ENCODE peak calls at places on chromosomes 7 and 10, in eight cellular contexts. One of them, this sample, is unnamed.

GRCh38 chr7:1175967-1176851 is 16.2 kb upstream of the ZFAND2A start:
- DNase-seq in astrocyte: peak
- DNase-seq in GM13977: peak
- DNase-seq in type B pancreatic cell: peak
- DNase-seq in left ventricle myocardium inferior: peak
- DNase-seq in GM20000: peak
- DNase-seq in tibial nerve: peak
- DNase-seq in H9: peak
- DNase-seq in this sample: peak

GRCh38 chr7:4799508-4800268 is 24.3 kb downstream of the AP5Z1 start:
- DNase-seq in astrocyte: no peak
- DNase-seq in GM13977: no peak
- DNase-seq in type B pancreatic cell: no peak
- DNase-seq in left ventricle myocardium inferior: peak
- DNase-seq in GM20000: no peak
- DNase-seq in tibial nerve: peak
- DNase-seq in H9: peak
- DNase-seq in this sample: no peak

GRCh38 chr7:92813390-92814024 is 22.9 kb downstream of the CDK6 start:
- DNase-seq in astrocyte: peak
- DNase-seq in GM13977: no peak
- DNase-seq in type B pancreatic cell: no peak
- DNase-seq in left ventricle myocardium inferior: no peak
- DNase-seq in GM20000: peak
- DNase-seq in tibial nerve: no peak
- DNase-seq in H9: no peak
- DNase-seq in this sample: no peak

GRCh38 chr7:97187067-97187466 is 69.6 kb downstream of the SDHAF3 start:
- DNase-seq in astrocyte: peak
- DNase-seq in GM13977: no peak
- DNase-seq in type B pancreatic cell: no peak
- DNase-seq in left ventricle myocardium inferior: no peak
- DNase-seq in GM20000: no peak
- DNase-seq in tibial nerve: no peak
- DNase-seq in H9: no peak
- DNase-seq in this sample: peak

GRCh38 chr10:13820591-13821377 is 234.0 kb downstream of the PRPF18 start:
- DNase-seq in astrocyte: no peak
- DNase-seq in GM13977: no peak
- DNase-seq in type B pancreatic cell: no peak
- DNase-seq in left ventricle myocardium inferior: peak
- DNase-seq in GM20000: no peak
- DNase-seq in tibial nerve: no peak
- DNase-seq in H9: no peak
- DNase-seq in this sample: no peak

GRCh38 chr7:142685877-142686508 is 63.3 kb upstream of the PRSS1 start:
- DNase-seq in astrocyte: no peak
- DNase-seq in GM13977: no peak
- DNase-seq in type B pancreatic cell: no peak
- DNase-seq in left ventricle myocardium inferior: no peak
- DNase-seq in GM20000: no peak
- DNase-seq in tibial nerve: no peak
- DNase-seq in H9: no peak
- DNase-seq in this sample: no peak

GRCh38 chr10:121449457-121450045 is 148.7 kb downstream of the FGFR2 start:
- DNase-seq in astrocyte: no peak
- DNase-seq in GM13977: no peak
- DNase-seq in type B pancreatic cell: no peak
- DNase-seq in left ventricle myocardium inferior: no peak
- DNase-seq in GM20000: no peak
- DNase-seq in tibial nerve: no peak
- DNase-seq in H9: no peak
- DNase-seq in this sample: no peak

GRCh38 chr7:27709137-27710075 is 30.6 kb upstream of the TAX1BP1 start:
- DNase-seq in astrocyte: peak
- DNase-seq in GM13977: no peak
- DNase-seq in type B pancreatic cell: no peak
- DNase-seq in left ventricle myocardium inferior: no peak
- DNase-seq in GM20000: no peak
- DNase-seq in tibial nerve: no peak
- DNase-seq in H9: no peak
- DNase-seq in this sample: peak

GRCh38 chr10:31697271-31698168 is 231.1 kb downstream of the ARHGAP12 start:
- DNase-seq in astrocyte: peak
- DNase-seq in GM13977: no peak
- DNase-seq in type B pancreatic cell: no peak
- DNase-seq in left ventricle myocardium inferior: peak
- DNase-seq in GM20000: no peak
- DNase-seq in tibial nerve: peak
- DNase-seq in H9: no peak
- DNase-seq in this sample: peak

GRCh38 chr10:11263039-11263345 is 245.3 kb downstream of the CELF2 start:
- DNase-seq in astrocyte: no peak
- DNase-seq in GM13977: no peak
- DNase-seq in type B pancreatic cell: no peak
- DNase-seq in left ventricle myocardium inferior: no peak
- DNase-seq in GM20000: no peak
- DNase-seq in tibial nerve: no peak
- DNase-seq in H9: no peak
- DNase-seq in this sample: no peak

GRCh38 chr7:54837167-54837566 is 78.2 kb upstream of the SEC61G start:
- DNase-seq in astrocyte: no peak
- DNase-seq in GM13977: no peak
- DNase-seq in type B pancreatic cell: no peak
- DNase-seq in left ventricle myocardium inferior: no peak
- DNase-seq in GM20000: no peak
- DNase-seq in tibial nerve: no peak
- DNase-seq in H9: no peak
- DNase-seq in this sample: no peak

GRCh38 chr7:105015631-105015965 is 1.6 kb downstream of the KMT2E start:
- DNase-seq in astrocyte: no peak
- DNase-seq in GM13977: peak
- DNase-seq in type B pancreatic cell: no peak
- DNase-seq in left ventricle myocardium inferior: no peak
- DNase-seq in GM20000: peak
- DNase-seq in tibial nerve: no peak
- DNase-seq in H9: no peak
- DNase-seq in this sample: no peak

GRCh38 chr10:95268438-95268837 is 22.4 kb downstream of the PDLIM1 start:
- DNase-seq in astrocyte: peak
- DNase-seq in GM13977: no peak
- DNase-seq in type B pancreatic cell: peak
- DNase-seq in left ventricle myocardium inferior: peak
- DNase-seq in GM20000: no peak
- DNase-seq in tibial nerve: no peak
- DNase-seq in H9: no peak
- DNase-seq in this sample: no peak

GRCh38 chr7:138981332-138982203 is at the start of gene KIAA1549:
- DNase-seq in astrocyte: peak
- DNase-seq in GM13977: peak
- DNase-seq in type B pancreatic cell: peak
- DNase-seq in left ventricle myocardium inferior: peak
- DNase-seq in GM20000: peak
- DNase-seq in tibial nerve: no peak
- DNase-seq in H9: peak
- DNase-seq in this sample: peak

GRCh38 chr10:13294156-13294555 is 5.7 kb downstream of the PHYH start:
- DNase-seq in astrocyte: no peak
- DNase-seq in GM13977: no peak
- DNase-seq in type B pancreatic cell: no peak
- DNase-seq in left ventricle myocardium inferior: no peak
- DNase-seq in GM20000: no peak
- DNase-seq in tibial nerve: no peak
- DNase-seq in H9: no peak
- DNase-seq in this sample: no peak

DNA sequence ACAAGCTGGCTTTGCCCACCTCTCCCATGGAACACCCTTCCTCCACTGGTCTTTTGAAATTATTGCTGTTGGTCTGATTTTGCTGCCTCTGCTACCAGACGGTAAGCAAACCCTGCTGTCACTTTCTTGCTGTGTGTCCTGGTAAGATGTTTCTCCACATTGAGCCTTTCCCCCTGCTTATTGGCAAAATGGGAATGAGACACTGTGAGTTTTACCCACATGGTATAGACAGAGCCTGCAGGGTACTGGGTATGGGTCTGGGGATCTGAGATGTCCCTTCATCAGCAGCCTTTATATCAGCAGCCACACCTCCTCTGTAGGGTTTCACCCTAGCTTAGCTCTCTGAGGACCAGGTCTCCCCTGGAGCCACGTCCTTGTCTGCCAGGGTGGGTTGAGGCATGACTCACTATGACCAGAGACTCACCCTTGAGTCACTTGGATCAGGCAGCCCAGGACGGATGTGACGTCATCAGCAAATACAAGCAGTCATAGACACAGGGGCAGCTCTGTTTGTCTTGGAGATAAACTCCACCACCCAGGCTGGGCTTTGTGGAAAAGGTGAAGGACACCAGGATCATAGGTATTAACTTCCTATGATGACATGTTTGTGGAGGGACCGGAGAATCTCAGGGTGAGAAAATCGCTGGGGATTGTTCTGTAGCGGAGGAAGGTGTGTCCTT is 17.9 kb upstream of the BAIAP2L1 start:
- DNase-seq in astrocyte: peak
- DNase-seq in GM13977: no peak
- DNase-seq in type B pancreatic cell: no peak
- DNase-seq in left ventricle myocardium inferior: no peak
- DNase-seq in GM20000: no peak
- DNase-seq in tibial nerve: no peak
- DNase-seq in H9: no peak
- DNase-seq in this sample: peak
- TF ChIP-seq CTCF in astrocyte: no peak
- TF ChIP-seq CTCF in GM13977: no peak
- TF ChIP-seq CTCF in type B pancreatic cell: no peak
- TF ChIP-seq CTCF in left ventricle myocardium inferior: no peak
- TF ChIP-seq CTCF in GM20000: no peak
- TF ChIP-seq CTCF in tibial nerve: no peak
- TF ChIP-seq CTCF in H9: no peak
- TF ChIP-seq CTCF in this sample: no peak

GRCh38 chr10:124296813-124297788 is 121.6 kb downstream of the OAT start:
- DNase-seq in astrocyte: no peak
- DNase-seq in GM13977: no peak
- DNase-seq in type B pancreatic cell: peak
- DNase-seq in left ventricle myocardium inferior: no peak
- DNase-seq in GM20000: no peak
- DNase-seq in tibial nerve: no peak
- DNase-seq in H9: peak
- DNase-seq in this sample: no peak
- TF ChIP-seq CTCF in astrocyte: no peak
- TF ChIP-seq CTCF in GM13977: no peak
- TF ChIP-seq CTCF in type B pancreatic cell: no peak
- TF ChIP-seq CTCF in left ventricle myocardium inferior: no peak
- TF ChIP-seq CTCF in GM20000: no peak
- TF ChIP-seq CTCF in tibial nerve: no peak
- TF ChIP-seq CTCF in H9: no peak
- TF ChIP-seq CTCF in this sample: no peak

GRCh38 chr10:92688927-92689662 is 660 bp upstream of the HHEX start:
- DNase-seq in astrocyte: peak
- DNase-seq in GM13977: no peak
- DNase-seq in type B pancreatic cell: no peak
- DNase-seq in left ventricle myocardium inferior: no peak
- DNase-seq in GM20000: peak
- DNase-seq in tibial nerve: no peak
- DNase-seq in H9: peak
- DNase-seq in this sample: no peak
- TF ChIP-seq CTCF in astrocyte: no peak
- TF ChIP-seq CTCF in GM13977: no peak
- TF ChIP-seq CTCF in type B pancreatic cell: peak
- TF ChIP-seq CTCF in left ventricle myocardium inferior: no peak
- TF ChIP-seq CTCF in GM20000: no peak
- TF ChIP-seq CTCF in tibial nerve: no peak
- TF ChIP-seq CTCF in H9: peak
- TF ChIP-seq CTCF in this sample: peak

DNA sequence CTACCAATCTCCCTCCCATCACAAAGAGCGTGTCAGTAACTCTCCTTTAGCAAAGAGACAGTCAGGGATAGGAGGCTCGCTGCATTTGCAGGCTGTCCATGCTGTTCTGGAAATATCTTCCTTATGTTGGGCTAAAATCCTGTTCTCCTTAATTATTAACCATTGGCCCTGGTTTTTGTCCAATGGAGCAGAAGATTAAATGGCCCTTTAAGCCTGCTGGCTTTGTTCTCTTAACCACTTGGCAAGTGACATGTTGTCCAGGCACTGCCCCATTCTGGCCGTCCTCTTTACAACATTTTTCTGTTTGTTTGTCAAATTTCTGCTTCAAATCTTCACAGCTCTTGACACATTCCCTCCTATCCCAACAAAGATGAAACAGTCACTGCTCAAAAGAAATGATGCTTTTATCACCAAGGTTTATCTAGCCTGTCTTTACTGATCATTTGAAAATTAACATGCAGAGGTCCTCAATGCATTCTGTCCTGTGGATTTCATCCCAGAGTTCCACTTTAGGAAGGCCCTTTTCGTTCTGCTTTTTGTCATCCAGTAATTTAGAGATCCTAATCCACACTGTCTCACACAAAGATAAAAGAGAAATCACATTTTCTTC is 700.4 kb downstream of the KCNMA1 start:
- DNase-seq in astrocyte: no peak
- DNase-seq in GM13977: no peak
- DNase-seq in type B pancreatic cell: no peak
- DNase-seq in left ventricle myocardium inferior: no peak
- DNase-seq in GM20000: no peak
- DNase-seq in tibial nerve: no peak
- DNase-seq in H9: no peak
- DNase-seq in this sample: no peak
- TF ChIP-seq CTCF in astrocyte: no peak
- TF ChIP-seq CTCF in GM13977: no peak
- TF ChIP-seq CTCF in type B pancreatic cell: no peak
- TF ChIP-seq CTCF in left ventricle myocardium inferior: no peak
- TF ChIP-seq CTCF in GM20000: no peak
- TF ChIP-seq CTCF in tibial nerve: no peak
- TF ChIP-seq CTCF in H9: no peak
- TF ChIP-seq CTCF in this sample: no peak